ENCODE peak calls at places on chromosomes 11 and 22, in five cellular contexts. Y is neuronal stem cell, B is H9, H is H1, C is trophoblast cell. Z is an unnamed sample.

GRCh38 chr11:65432686-65433582 is 10.3 kb downstream of the NEAT1 start:
- DNase-seq in C (no peak), B (no peak), Y (no peak), H (no peak), Z (peak)

GRCh38 chr11:34397120-34397519 is 39.3 kb upstream of the ABTB2 start:
- DNase-seq in Y (no peak), C (no peak), B (no peak), H (no peak), Z (no peak)

GRCh38 chr11:281486-282161 is 3.4 kb downstream of the NLRP6 start:
- DNase-seq in Y (no peak), C (no peak), H (peak), B (no peak), Z (no peak)

GRCh38 chr22:26550498-26551033 is 38.3 kb upstream of the TFIP11 start:
- DNase-seq in H (no peak), C (no peak), B (no peak), Y (no peak), Z (peak)

GRCh38 chr11:34194576-34195335 is 89.3 kb downstream of the NAT10 start:
- DNase-seq in B (peak), H (no peak), C (peak), Y (no peak), Z (no peak)

GRCh38 chr11:67372232-67372992 is 986 bp downstream of the CLCF1 start:
- DNase-seq in C (no peak), Y (no peak), H (peak), B (no peak), Z (no peak)

GRCh38 chr22:48950151-48950915 is 877.3 kb downstream of the BRD1 start:
- DNase-seq in H (peak), B (peak), Y (no peak), C (no peak), Z (no peak)

GRCh38 chr11:32576456-32576855 is 7.2 kb upstream of the EIF3M start:
- DNase-seq in C (no peak), B (no peak), H (no peak), Y (no peak), Z (no peak)

GRCh38 chr11:77821349-77821851 is 456 bp downstream of the AAMDC start:
- DNase-seq in C (no peak), H (no peak), Y (no peak), B (no peak), Z (peak)

GRCh38 chr11:114987171-114987760 is 308.9 kb downstream of the NXPE2 start:
- DNase-seq in B (no peak), H (no peak), C (no peak), Y (no peak), Z (no peak)

GRCh38 chr11:111762526-111762925 is 3.7 kb downstream of the PPP2R1B start:
- DNase-seq in B (no peak), H (no peak), Y (no peak), C (no peak), Z (no peak)

GRCh38 chr11:2399488-2400068 is 972 bp upstream of the TSSC4 start:
- DNase-seq in H (peak), C (peak), B (peak), Y (no peak), Z (no peak)

GRCh38 chr11:2401436-2401984 is 960 bp downstream of the TSSC4 start:
- DNase-seq in B (no peak), C (no peak), Y (no peak), H (no peak), Z (no peak)

GRCh38 chr11:2400069-2400760 is at the start of gene TSSC4:
- DNase-seq in B (peak), C (peak), H (peak), Y (peak), Z (peak)

GRCh38 chr11:2402106-2402505 is 1.6 kb downstream of the TSSC4 start:
- DNase-seq in H (no peak), B (no peak), Y (no peak), C (no peak), Z (no peak)

GRCh38 chr11:2400761-2401435 is 348 bp downstream of the TSSC4 start:
- DNase-seq in B (no peak), H (no peak), Y (no peak), C (no peak), Z (peak)
- H2BK12ac ChIP-seq in B (no peak), H (no peak), Y (no peak), C (no peak), Z (peak)

GRCh38 chr11:124285610-124286344 is 28.0 kb downstream of the OR8D1 start:
- DNase-seq in Y (no peak), H (no peak), C (peak), B (no peak), Z (peak)
- H2BK12ac ChIP-seq in Y (no peak), H (no peak), C (no peak), B (no peak), Z (no peak)

GRCh38 chr11:113249786-113250185 is 64.6 kb upstream of the TTC12 start:
- DNase-seq in B (no peak), H (no peak), Y (no peak), C (no peak), Z (no peak)

GRCh38 chr11:113249491-113249763 is 65.0 kb upstream of the TTC12 start:
- DNase-seq in B (no peak), C (no peak), Y (no peak), H (no peak), Z (no peak)

GRCh38 chr11:113247231-113247630 is 67.2 kb upstream of the TTC12 start:
- DNase-seq in H (no peak), Y (no peak), C (no peak), B (no peak), Z (no peak)

GRCh38 chr11:113251281-113251680 is 63.1 kb upstream of the TTC12 start:
- DNase-seq in B (no peak), C (no peak), Y (no peak), H (no peak), Z (no peak)

GRCh38 chr11:113248702-113249490 is 65.5 kb upstream of the TTC12 start:
- DNase-seq in B (no peak), Y (no peak), H (no peak), C (no peak), Z (no peak)
- H2BK12ac ChIP-seq in B (no peak), Y (no peak), H (no peak), C (no peak), Z (peak)

GRCh38 chr11:7910389-7910788 is 20.7 kb downstream of the OR10A6 start:
- DNase-seq in C (no peak), H (no peak), B (no peak), Y (no peak), Z (no peak)
- H2BK12ac ChIP-seq in C (no peak), H (peak), B (no peak), Y (no peak), Z (no peak)

DNA sequence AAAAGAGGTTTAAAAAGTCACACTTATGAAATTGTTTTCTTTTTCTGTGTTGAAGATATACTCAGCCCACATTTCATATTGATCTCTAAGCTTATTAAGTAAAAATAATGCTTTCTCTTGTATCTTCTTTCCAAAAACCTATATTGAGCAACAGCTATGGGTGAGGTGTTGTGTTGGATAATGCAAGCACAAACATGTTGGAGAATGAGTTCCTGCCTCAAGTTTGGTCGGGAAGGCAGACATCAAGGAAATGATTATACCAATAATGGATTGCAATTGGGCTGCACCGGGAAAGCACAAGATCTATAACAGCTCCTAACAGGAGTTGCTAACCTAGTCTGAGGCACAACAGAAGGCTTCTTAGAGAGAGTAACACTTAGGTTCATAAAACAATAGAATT is 308.9 kb upstream of the MPPED2 start:
- DNase-seq in Y (no peak), H (no peak), C (no peak), B (no peak), Z (no peak)
- H2BK12ac ChIP-seq in Y (no peak), H (no peak), C (no peak), B (no peak), Z (no peak)

DNA sequence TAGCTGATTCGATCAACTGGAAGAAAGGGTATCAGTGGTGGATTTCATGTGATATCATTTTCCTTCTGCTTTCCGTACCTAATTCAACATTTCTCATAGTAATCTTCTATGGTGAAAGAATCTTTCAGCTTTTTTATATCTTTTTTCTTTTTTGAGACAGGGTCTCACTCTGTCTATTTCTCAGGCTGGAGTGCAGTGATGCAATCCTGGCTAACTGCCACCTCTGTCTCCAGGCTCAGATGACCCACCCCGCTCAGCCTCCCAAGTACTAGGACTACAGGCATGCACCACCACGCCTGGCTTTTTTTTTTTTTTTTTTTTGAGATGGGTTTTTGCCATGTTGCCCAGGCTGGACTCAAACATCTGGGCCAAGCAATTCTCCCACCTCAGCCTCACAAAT is 18.6 kb upstream of the CHORDC1 start:
- DNase-seq in B (no peak), Y (no peak), H (no peak), C (no peak), Z (no peak)
- H2BK12ac ChIP-seq in B (no peak), Y (no peak), H (no peak), C (no peak), Z (no peak)

GRCh38 chr11:102229510-102230119 is 87.7 kb upstream of the BIRC3 start:
- DNase-seq in B (no peak), Y (no peak), H (no peak), C (no peak), Z (no peak)
- H2BK12ac ChIP-seq in B (no peak), Y (no peak), H (no peak), C (no peak), Z (no peak)

DNA sequence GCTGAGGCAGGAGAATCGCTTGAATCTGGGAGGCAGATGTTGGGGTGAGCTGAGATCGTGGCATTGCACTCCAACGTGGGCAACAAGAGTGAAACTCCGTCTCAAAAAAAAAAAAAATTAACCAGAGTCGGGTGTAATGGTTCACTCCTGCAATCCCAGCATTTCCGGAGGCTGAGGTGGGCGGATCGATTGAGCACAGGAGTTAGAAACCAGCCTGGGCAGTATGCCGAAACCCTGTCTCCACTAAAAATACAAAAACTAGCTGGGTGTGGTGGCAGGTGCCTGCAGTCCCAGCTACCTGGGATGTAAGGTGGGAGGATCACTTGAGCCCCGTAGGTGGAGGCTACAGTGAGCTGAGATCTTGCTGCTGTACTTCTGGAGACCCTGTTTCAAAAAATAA is 1.5 kb downstream of the RANGAP1 start:
- DNase-seq in Y (no peak), B (no peak), C (no peak), H (no peak), Z (no peak)
- H2BK12ac ChIP-seq in Y (no peak), B (no peak), C (peak), H (no peak), Z (peak)